ENCODE peak calls at places on chromosome 19, in four cellular contexts. One of them, this sample, is unnamed.

GRCh38 chr19:49136771-49137171 is 17.4 kb downstream of the PPFIA3 start:
- DNase-seq in EL: no peak
- DNase-seq in GM12864: no peak
- DNase-seq in NCI-H774: no peak
- DNase-seq in this sample: no peak

GRCh38 chr19:7676854-7677253 is at the start of gene MCEMP1:
- DNase-seq in EL: no peak
- DNase-seq in GM12864: no peak
- DNase-seq in NCI-H774: no peak
- DNase-seq in this sample: no peak

GRCh38 chr19:12314553-12314952 is 18.9 kb downstream of the ZNF563 start:
- DNase-seq in EL: no peak
- DNase-seq in GM12864: no peak
- DNase-seq in NCI-H774: no peak
- DNase-seq in this sample: no peak

GRCh38 chr19:14375055-14375581 is 6.1 kb upstream of the ADGRE5 start:
- DNase-seq in EL: no peak
- DNase-seq in GM12864: no peak
- DNase-seq in NCI-H774: no peak
- DNase-seq in this sample: no peak

GRCh38 chr19:38666662-38667448 is 19.4 kb downstream of the ACTN4 start:
- DNase-seq in EL: peak
- DNase-seq in GM12864: no peak
- DNase-seq in NCI-H774: no peak
- DNase-seq in this sample: no peak

GRCh38 chr19:20038358-20039202 is 725 bp downstream of the ZNF682 start:
- DNase-seq in EL: no peak
- DNase-seq in GM12864: no peak
- DNase-seq in NCI-H774: no peak
- DNase-seq in this sample: no peak

GRCh38 chr19:29302002-29302928 is 89.3 kb upstream of the UQCRFS1 start:
- DNase-seq in EL: no peak
- DNase-seq in GM12864: no peak
- DNase-seq in NCI-H774: no peak
- DNase-seq in this sample: no peak

GRCh38 chr19:46733693-46734240 is 12.1 kb upstream of the FKRP start:
- DNase-seq in EL: no peak
- DNase-seq in GM12864: no peak
- DNase-seq in NCI-H774: no peak
- DNase-seq in this sample: no peak

GRCh38 chr19:13150919-13151604 is 851 bp downstream of the IER2 start:
- DNase-seq in EL: peak
- DNase-seq in GM12864: no peak
- DNase-seq in NCI-H774: no peak
- DNase-seq in this sample: no peak

GRCh38 chr19:34327851-34328250 is 37.1 kb upstream of the GPI start:
- DNase-seq in EL: no peak
- DNase-seq in GM12864: no peak
- DNase-seq in NCI-H774: no peak
- DNase-seq in this sample: no peak

GRCh38 chr19:7868671-7869452 is 5.3 kb downstream of the PRR36 start:
- DNase-seq in EL: peak
- DNase-seq in GM12864: peak
- DNase-seq in NCI-H774: peak
- DNase-seq in this sample: peak

GRCh38 chr19:13117176-13117771 is 734 bp upstream of the TRMT1 start:
- DNase-seq in EL: no peak
- DNase-seq in GM12864: no peak
- DNase-seq in NCI-H774: no peak
- DNase-seq in this sample: no peak

GRCh38 chr19:46076951-46077814 is 36.4 kb upstream of the IGFL4 start:
- DNase-seq in EL: peak
- DNase-seq in GM12864: no peak
- DNase-seq in NCI-H774: peak
- DNase-seq in this sample: peak

GRCh38 chr19:4456566-4456842 is 1.1 kb downstream of the UBXN6 start:
- DNase-seq in EL: peak
- DNase-seq in GM12864: no peak
- DNase-seq in NCI-H774: no peak
- DNase-seq in this sample: no peak